ENCODE peak calls at places on chromosomes 6 and 20, in seven cellular contexts. R is endothelial cell, V is trophoblast cell, B is Peyer's patch, J is NCI-H1105 treated with DMSO at 0.1 percent for 48 hours, Z is brain microvascular endothelial cell, I is ELR. M is an unnamed sample.

GRCh38 chr6:69162811-69163210 is 527.7 kb downstream of the ADGRB3 start:
- DNase-seq in I (no peak), J (no peak), R (no peak), V (no peak), Z (no peak), B (no peak), M (no peak)

GRCh38 chr6:33132121-33132524 is 56.3 kb downstream of the HLA-DPB1 start:
- DNase-seq in B (no peak), R (no peak), J (no peak), V (peak), Z (no peak), I (no peak), M (no peak)

GRCh38 chr6:26295691-26296555 is 69.1 kb upstream of the BTN3A2 start:
- DNase-seq in B (peak), V (peak), J (no peak), I (peak), R (no peak), Z (peak), M (no peak)

GRCh38 chr20:16287776-16288175 is 285.5 kb downstream of the KIF16B start:
- DNase-seq in J (no peak), V (no peak), I (no peak), B (no peak), Z (no peak), R (no peak), M (no peak)

GRCh38 chr6:81450180-81450579 is 302.3 kb downstream of the TENT5A start:
- DNase-seq in R (no peak), Z (peak), B (no peak), J (no peak), V (no peak), I (peak), M (no peak)

GRCh38 chr20:60095456-60095855 is 137.2 kb downstream of the CDH26 start:
- DNase-seq in I (no peak), B (no peak), J (peak), R (no peak), V (no peak), Z (peak), M (no peak)

GRCh38 chr6:55777461-55777860 is 97.9 kb downstream of the BMP5 start:
- DNase-seq in J (no peak), Z (no peak), B (no peak), I (peak), V (no peak), R (no peak), M (no peak)

GRCh38 chr20:19691125-19691524 is 66.9 kb upstream of the RIN2 start:
- DNase-seq in I (no peak), J (no peak), R (no peak), B (peak), Z (no peak), V (no peak), M (no peak)

GRCh38 chr6:148367418-148368024 is 24.9 kb downstream of the SASH1 start:
- DNase-seq in I (peak), J (no peak), Z (peak), R (peak), V (peak), B (no peak), M (no peak)

GRCh38 chr6:53312355-53312754 is 36.4 kb downstream of the ELOVL5 start:
- DNase-seq in Z (no peak), I (peak), J (no peak), R (no peak), B (no peak), V (no peak), M (no peak)

GRCh38 chr6:109791301-109791700 is 100.2 kb downstream of the FIG4 start:
- DNase-seq in J (no peak), R (no peak), V (no peak), Z (peak), B (no peak), I (no peak), M (peak)

GRCh38 chr6:1724124-1724523 is 114.4 kb downstream of the FOXC1 start:
- DNase-seq in B (no peak), V (no peak), I (no peak), Z (no peak), R (peak), J (peak), M (no peak)

GRCh38 chr20:2967841-2968240 is 75.6 kb upstream of the GNRH2 start:
- DNase-seq in V (no peak), R (no peak), Z (no peak), B (no peak), J (no peak), I (no peak), M (no peak)

GRCh38 chr20:43820742-43821330 is 93.8 kb upstream of the TOX2 start:
- DNase-seq in V (no peak), Z (no peak), I (no peak), J (no peak), R (no peak), B (no peak), M (no peak)

GRCh38 chr6:41963371-41963770 is 21.8 kb upstream of the CCND3 start:
- DNase-seq in R (no peak), I (no peak), J (no peak), V (no peak), B (no peak), Z (no peak), M (no peak)

GRCh38 chr20:63434599-63435378 is 37.7 kb downstream of the KCNQ2 start:
- DNase-seq in R (peak), Z (peak), V (peak), B (no peak), J (peak), I (peak), M (peak)

GRCh38 chr20:2652724-2653510 is 485 bp downstream of the NOP56 start:
- DNase-seq in I (peak), J (peak), B (peak), R (peak), Z (peak), V (no peak), M (no peak)

GRCh38 chr6:89467437-89467836 is 34.5 kb downstream of the ANKRD6 start:
- DNase-seq in R (no peak), V (no peak), Z (no peak), I (no peak), J (no peak), B (no peak), M (no peak)

GRCh38 chr20:44810391-44811149 is at the start of gene RIMS4:
- DNase-seq in I (no peak), R (peak), B (no peak), Z (no peak), V (no peak), J (peak), M (peak)

GRCh38 chr20:24699321-24700165 is 230.1 kb downstream of the SYNDIG1 start:
- DNase-seq in J (no peak), Z (no peak), V (no peak), R (no peak), B (no peak), I (no peak), M (no peak)

GRCh38 chr6:31775184-31775583 is 1.9 kb downstream of the VWA7 start:
- DNase-seq in B (peak), J (no peak), Z (no peak), V (no peak), I (no peak), R (no peak), M (no peak)

GRCh38 chr6:111746983-111747773 is 126.1 kb downstream of the FYN start:
- DNase-seq in R (no peak), I (no peak), Z (no peak), B (no peak), J (no peak), V (no peak), M (no peak)

GRCh38 chr6:111122458-111123286 is 35.4 kb downstream of the SLC16A10 start:
- DNase-seq in R (no peak), B (no peak), J (no peak), I (no peak), Z (no peak), V (no peak), M (no peak)

GRCh38 chr6:131597448-131597847 is 24.4 kb downstream of the ARG1 start:
- DNase-seq in V (no peak), R (no peak), B (no peak), J (no peak), Z (no peak), I (peak), M (no peak)

GRCh38 chr6:10595731-10596664 is 74.8 kb downstream of the GCNT2 start:
- DNase-seq in V (peak), R (no peak), Z (peak), J (no peak), I (peak), B (no peak), M (no peak)

GRCh38 chr6:116564921-116565872 is 6.1 kb upstream of the RWDD1 start:
- DNase-seq in R (no peak), J (peak), B (peak), V (no peak), I (peak), Z (no peak), M (no peak)

GRCh38 chr6:52801188-52801841 is 2.3 kb downstream of the GSTA1 start:
- DNase-seq in J (no peak), Z (no peak), B (no peak), V (no peak), R (no peak), I (no peak), M (no peak)

GRCh38 chr20:22070546-22070945 is 365.1 kb downstream of the PAX1 start:
- DNase-seq in Z (peak), I (no peak), R (no peak), V (no peak), B (no peak), J (no peak), M (no peak)

GRCh38 chr6:34391711-34392496 is 565 bp downstream of the NUDT3 start:
- DNase-seq in Z (peak), R (peak), I (peak), J (peak), B (peak), V (peak), M (peak)

GRCh38 chr20:32970115-32970972 is 33.9 kb downstream of the SUN5 start:
- DNase-seq in V (no peak), B (no peak), Z (no peak), I (no peak), R (no peak), J (no peak), M (peak)

GRCh38 chr6:164109770-164110140 is 695.2 kb downstream of the QKI start:
- DNase-seq in Z (no peak), B (no peak), I (peak), V (peak), J (no peak), R (peak), M (peak)

GRCh38 chr6:131811510-131811909 is 3.7 kb downstream of the ENPP1 start:
- DNase-seq in B (no peak), Z (no peak), J (no peak), V (no peak), R (no peak), I (no peak), M (no peak)

GRCh38 chr6:158505194-158505593 is 54.7 kb upstream of the TMEM181 start:
- DNase-seq in V (no peak), B (no peak), I (no peak), Z (no peak), J (no peak), R (no peak), M (no peak)

M was measured in WTC11.